ENCODE peak calls at places on chromosome 5, in six cellular contexts. A is colonic mucosa, J is spleen, P is aorta, N is heart right ventricle, K is right lobe of liver. B is an unnamed sample. For H3K4me1, the result is how much of the 10 kb centered on the place peaks cover.

GRCh38 chr5:77867194-77867691 is 91.1 kb upstream of the TBCA start:
- DNase-seq in A (no peak), J (no peak), P (no peak), N (no peak), K (no peak), B (no peak)

GRCh38 chr5:90558344-90559192 is at the start of gene ADGRV1:
- DNase-seq in A (peak), J (peak), P (no peak), N (no peak), K (peak), B (peak)

GRCh38 chr5:102946414-102946813 is 173.5 kb downstream of the GIN1 start:
- DNase-seq in A (no peak), J (no peak), P (no peak), N (no peak), K (no peak), B (no peak)

GRCh38 chr5:109859537-109859936 is 169.8 kb downstream of the MAN2A1 start:
- DNase-seq in A (no peak), J (no peak), P (no peak), N (no peak), K (no peak), B (no peak)

GRCh38 chr5:28516657-28517175 is 1478.3 kb upstream of the CDH9 start:
- DNase-seq in A (no peak), J (no peak), P (no peak), N (no peak), K (no peak), B (no peak)

GRCh38 chr5:308672-309271 is 12.7 kb upstream of the AHRR start:
- DNase-seq in A (no peak), J (no peak), P (no peak), N (no peak), K (peak), B (no peak)

GRCh38 chr5:124343451-124343867 is 403.0 kb downstream of the ZNF608 start:
- DNase-seq in A (no peak), J (no peak), P (no peak), N (no peak), K (no peak), B (no peak)

GRCh38 chr5:1042626-1043025 is 34.0 kb downstream of the NKD2 start:
- DNase-seq in A (no peak), J (no peak), P (no peak), N (no peak), K (no peak), B (no peak)

GRCh38 chr5:160774006-160774405 is 78.0 kb downstream of the ATP10B start:
- DNase-seq in A (no peak), J (no peak), P (no peak), N (no peak), K (no peak), B (no peak)

GRCh38 chr5:1291611-1292080 is 3.2 kb downstream of the TERT start:
- DNase-seq in A (peak), J (peak), P (peak), N (no peak), K (no peak), B (no peak)

GRCh38 chr5:29099585-29099984 is 2061.2 kb upstream of the CDH9 start:
- DNase-seq in A (no peak), J (no peak), P (no peak), N (no peak), K (no peak), B (no peak)

GRCh38 chr5:67215592-67216471 is 19.2 kb upstream of the CD180 start:
- DNase-seq in A (peak), J (peak), P (peak), N (peak), K (peak), B (peak)

GRCh38 chr5:163614787-163615186 is 109.4 kb downstream of the MAT2B start:
- DNase-seq in A (no peak), J (no peak), P (no peak), N (no peak), K (no peak), B (no peak)

GRCh38 chr5:25858019-25858418 is 1180.4 kb downstream of the CDH9 start:
- DNase-seq in A (no peak), J (no peak), P (no peak), N (no peak), K (no peak), B (no peak)

GRCh38 chr5:148697177-148697820 is 43.0 kb upstream of the HTR4 start:
- DNase-seq in A (no peak), J (no peak), P (peak), N (no peak), K (no peak), B (no peak)

GRCh38 chr5:43367909-43368648 is 44.1 kb downstream of the CCL28 start:
- DNase-seq in A (no peak), J (no peak), P (no peak), N (no peak), K (no peak), B (no peak)

GRCh38 chr5:67680109-67680508 is 483.5 kb upstream of the CD180 start:
- DNase-seq in A (no peak), J (no peak), P (no peak), N (no peak), K (no peak), B (no peak)

GRCh38 chr5:92944903-92945629 is 636.0 kb downstream of the NR2F1-AS1 start:
- DNase-seq in A (no peak), J (no peak), P (no peak), N (no peak), K (no peak), B (no peak)

GRCh38 chr5:181188700-181189362 is 16.2 kb downstream of the TRIM7 start:
- DNase-seq in A (peak), J (peak), P (peak), N (peak), K (no peak), B (peak)

GRCh38 chr5:134289509-134290113 is 63.7 kb upstream of the PPP2CA start:
- DNase-seq in A (peak), J (no peak), P (no peak), N (peak), K (no peak), B (no peak)

GRCh38 chr5:163460562-163461176 is at the start of gene HMMR:
- DNase-seq in A (no peak), J (no peak), P (no peak), N (no peak), K (no peak), B (no peak)

GRCh38 chr5:107557051-107557658 is 113.6 kb downstream of the EFNA5 start:
- DNase-seq in A (no peak), J (no peak), P (no peak), N (peak), K (peak), B (peak)

GRCh38 chr5:14428302-14429081 is 153.1 kb upstream of the OTULINL start:
- DNase-seq in A (no peak), J (no peak), P (no peak), N (no peak), K (no peak), B (no peak)

GRCh38 chr5:116046823-116047222 is 14.6 kb downstream of the ARL14EPL start:
- DNase-seq in A (no peak), J (no peak), P (no peak), N (no peak), K (no peak), B (no peak)

GRCh38 chr5:5699062-5699461 is 276.6 kb downstream of the ICE1 start:
- DNase-seq in A (no peak), J (no peak), P (no peak), N (no peak), K (no peak), B (no peak)

GRCh38 chr5:179906795-179907569 is 715 bp downstream of the TBC1D9B start:
- DNase-seq in A (peak), J (peak), P (no peak), N (no peak), K (no peak), B (peak)

GRCh38 chr5:153711755-153712154 is 221.3 kb downstream of the GRIA1 start:
- DNase-seq in A (no peak), J (no peak), P (no peak), N (no peak), K (no peak), B (no peak)

GRCh38 chr5:151741678-151742423 is 16.6 kb downstream of the ATOX1 start:
- DNase-seq in A (no peak), J (no peak), P (no peak), N (no peak), K (no peak), B (no peak)

GRCh38 chr5:82272957-82273356 is 5.2 kb downstream of the RPS23 start:
- DNase-seq in A (no peak), J (peak), P (no peak), N (no peak), K (no peak), B (no peak)

GRCh38 chr5:64766105-64766504 is 2.4 kb downstream of the SREK1IP1 start:
- DNase-seq in A (no peak), J (no peak), P (no peak), N (no peak), K (no peak), B (no peak)

GRCh38 chr5:74141053-74141452 is 499.5 kb downstream of the ENC1 start:
- DNase-seq in A (no peak), J (no peak), P (no peak), N (no peak), K (no peak), B (no peak)

GRCh38 chr5:11563822-11564221 is 340.4 kb downstream of the CTNND2 start:
- DNase-seq in A (no peak), J (no peak), P (no peak), N (no peak), K (no peak), B (no peak)

GRCh38 chr5:172110260-172110815 is 77.7 kb downstream of the STK10 start:
- DNase-seq in A (no peak), J (peak), P (no peak), N (no peak), K (no peak), B (peak)

GRCh38 chr5:172110921-172111873 is 76.8 kb downstream of the STK10 start:
- DNase-seq in A (peak), J (peak), P (peak), N (no peak), K (peak), B (peak)

GRCh38 chr5:172114875-172115422 is 73.1 kb downstream of the STK10 start:
- DNase-seq in A (peak), J (peak), P (peak), N (peak), K (peak), B (peak)

GRCh38 chr5:172115541-172115982 is 72.5 kb downstream of the STK10 start:
- DNase-seq in A (no peak), J (peak), P (no peak), N (no peak), K (no peak), B (no peak)

DNA sequence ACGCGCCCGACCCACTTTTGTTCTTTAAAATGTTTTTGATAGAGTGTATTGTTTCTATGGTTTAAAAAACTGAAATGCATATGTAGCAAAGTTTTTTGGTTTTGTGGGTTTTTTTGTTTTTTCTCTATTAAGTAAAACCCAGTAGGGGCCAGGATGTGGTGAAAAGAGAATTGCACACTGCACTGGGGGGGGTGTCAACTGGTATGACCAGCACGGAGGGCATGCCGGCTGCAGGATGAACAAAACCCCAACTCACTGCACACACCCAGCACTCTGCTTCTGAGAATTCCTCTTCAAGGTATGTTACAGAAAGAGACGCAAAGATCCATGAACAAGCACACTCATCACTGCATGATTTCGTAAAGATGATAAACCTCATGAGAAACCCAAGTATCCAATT is 75.0 kb downstream of the STK10 start:
- DNase-seq in A (no peak), J (peak), P (no peak), N (no peak), K (no peak), B (peak)
- H3K4me1 ChIP-seq in A (under half), J (half or more), P (under half), N (under half), K (under half), B (half or more)

GRCh38 chr5:143208365-143208641 is 195.2 kb downstream of the NR3C1 start:
- DNase-seq in A (no peak), J (no peak), P (no peak), N (no peak), K (no peak), B (no peak)
- H3K4me1 ChIP-seq in A (under half), J (under half), P (under half), N (under half), K (under half), B (under half)

DNA sequence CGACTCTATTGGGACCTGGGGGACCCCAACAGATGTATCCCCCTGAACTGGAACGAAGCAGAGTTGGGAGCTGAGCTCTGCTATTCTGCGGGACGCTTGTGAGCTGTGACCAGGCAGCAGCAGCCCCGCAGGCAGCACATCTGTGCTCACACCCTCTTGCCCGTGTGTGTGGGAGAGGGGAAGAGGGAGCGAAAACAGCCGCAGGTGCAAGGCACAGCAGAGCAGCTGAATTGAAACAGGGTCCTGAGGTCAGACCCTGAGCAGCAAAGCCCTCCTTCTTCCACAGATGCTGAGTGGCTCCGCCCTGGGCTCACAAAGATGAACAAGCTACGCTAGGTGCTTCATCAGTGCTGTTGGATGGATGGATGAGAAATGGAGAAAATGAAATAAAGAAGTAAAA is 198.7 kb downstream of the HSPA4 start:
- DNase-seq in A (no peak), J (peak), P (peak), N (no peak), K (no peak), B (peak)
- H3K4me1 ChIP-seq in A (under half), J (under half), P (under half), N (under half), K (under half), B (under half)

GRCh38 chr5:95838552-95838951 is 16.0 kb upstream of the GLRX start:
- DNase-seq in A (no peak), J (no peak), P (no peak), N (no peak), K (no peak), B (no peak)
- H3K4me1 ChIP-seq in A (under half), J (half or more), P (under half), N (under half), K (under half), B (half or more)

DNA sequence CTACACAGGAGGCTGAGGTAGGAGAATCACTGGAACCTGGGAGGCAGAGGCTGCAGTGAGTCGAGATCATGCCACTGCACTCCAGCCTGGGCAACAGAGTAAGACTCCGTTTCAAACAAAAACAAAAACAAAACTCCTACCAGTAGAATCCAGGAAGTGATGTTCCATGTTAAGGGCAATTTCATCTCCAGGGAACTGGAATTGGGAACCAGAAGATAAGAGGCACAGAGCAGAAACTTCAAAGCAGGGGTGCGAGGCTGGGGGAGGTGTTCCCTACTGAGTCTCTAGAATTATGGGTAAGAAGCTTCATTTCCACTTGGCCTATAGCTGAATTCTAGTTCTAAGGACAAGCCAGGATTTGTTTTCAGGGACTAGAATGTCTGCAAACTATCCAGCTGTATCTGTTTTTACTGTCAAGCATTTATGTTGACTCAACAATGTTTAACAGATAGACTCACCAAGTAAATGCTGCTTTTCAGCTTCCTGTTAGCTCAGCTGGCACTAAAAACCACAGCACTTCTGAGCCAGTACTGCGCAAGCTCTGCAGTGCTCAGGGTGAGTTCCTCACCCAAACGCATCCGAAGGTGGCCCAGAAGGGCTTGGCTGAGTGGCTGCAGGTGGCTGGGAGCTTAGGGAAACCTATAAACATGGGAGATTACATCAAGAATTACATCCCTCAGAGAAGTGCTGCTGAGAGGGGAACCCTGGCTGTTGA is 320.1 kb downstream of the MTRR start:
- DNase-seq in A (peak), J (no peak), P (no peak), N (no peak), K (no peak), B (no peak)
- H3K4me1 ChIP-seq in A (under half), J (under half), P (under half), N (under half), K (under half), B (under half)

GRCh38 chr5:132473019-132473531 is 17.5 kb downstream of the IRF1 start:
- DNase-seq in A (no peak), J (peak), P (peak), N (no peak), K (no peak), B (no peak)
- H3K4me1 ChIP-seq in A (under half), J (half or more), P (under half), N (under half), K (under half), B (half or more)

GRCh38 chr5:169974121-169974770 is 6.0 kb downstream of the INSYN2B start:
- DNase-seq in A (no peak), J (no peak), P (no peak), N (no peak), K (no peak), B (no peak)
- H3K4me1 ChIP-seq in A (under half), J (under half), P (under half), N (under half), K (under half), B (under half)

DNA sequence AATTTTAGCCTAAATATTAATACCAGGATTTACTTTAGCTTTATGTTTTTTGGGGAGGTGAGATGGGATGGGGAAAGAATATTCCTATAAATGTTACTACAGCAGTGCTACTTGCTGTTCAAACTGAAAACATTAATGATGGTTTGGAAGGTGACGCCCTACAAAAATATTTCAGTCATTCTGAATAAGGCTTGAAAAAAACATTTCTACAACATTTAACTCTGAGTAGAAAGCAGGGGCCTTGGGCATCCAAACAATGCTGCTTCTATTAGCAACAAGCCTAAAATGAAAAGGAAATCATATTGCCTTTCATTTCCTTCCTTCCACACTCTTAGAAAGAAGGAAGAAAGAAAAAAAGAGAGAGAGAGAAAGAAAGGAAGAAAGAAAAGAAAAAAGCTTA is 16.2 kb upstream of the DAB2 start:
- DNase-seq in A (no peak), J (no peak), P (no peak), N (no peak), K (no peak), B (no peak)
- H3K4me1 ChIP-seq in A (under half), J (under half), P (under half), N (under half), K (under half), B (under half)